ENCODE peak calls at places on chromosomes 16 and 17, in four cellular contexts. O is PC-9, K is body of pancreas, C is IMR-90. D is an unnamed sample.

GRCh38 chr17:63096426-63096825 is 130.4 kb downstream of the TANC2 start:
- DNase-seq in O (no peak), C (peak; percentile 88), K (no peak), D (no peak)

GRCh38 chr16:68642436-68643064 is 2.6 kb upstream of the CDH3 start:
- DNase-seq in C (no peak), K (peak; percentile 10), O (no peak), D (no peak)

GRCh38 chr17:62057696-62058095 is 7.4 kb downstream of the MED13 start:
- DNase-seq in C (peak; percentile 35), O (no peak), K (no peak), D (no peak)

GRCh38 chr16:88897696-88898425 is 31.4 kb upstream of the PABPN1L start:
- DNase-seq in O (no peak), K (no peak), C (no peak), D (no peak)

GRCh38 chr16:23504076-23504452 is 6.2 kb downstream of the GGA2 start:
- DNase-seq in O (no peak), C (peak; percentile 16), K (peak; percentile 73), D (peak; percentile 67)

GRCh38 chr17:38454528-38454927 is 26.3 kb downstream of the ARHGAP23 start:
- DNase-seq in O (peak; percentile 74), C (peak; percentile 80), K (peak; percentile 74), D (no peak)

GRCh38 chr16:14196539-14196938 is 125.4 kb downstream of the MRTFB start:
- DNase-seq in K (no peak), O (no peak), C (no peak), D (no peak)

GRCh38 chr16:53745126-53745525 is 41.2 kb downstream of the FTO start:
- DNase-seq in K (peak; percentile 18), C (no peak), O (peak; percentile 87), D (peak; percentile 81)

GRCh38 chr17:77834170-77835115 is 124.1 kb upstream of the TNRC6C start:
- DNase-seq in K (peak; percentile 32), O (peak; percentile 48), C (peak; percentile 86), D (peak; percentile 44)

GRCh38 chr16:55053071-55053415 is 122.4 kb downstream of the IRX5 start:
- DNase-seq in C (no peak), K (no peak), O (no peak), D (no peak)

GRCh38 chr16:67668495-67669157 is 2.0 kb downstream of the C16orf86 start:
- DNase-seq in K (no peak), C (no peak), O (no peak), D (no peak)

GRCh38 chr17:81333626-81334368 is 38.7 kb upstream of the SLC38A10 start:
- DNase-seq in C (no peak), O (no peak), K (no peak), D (no peak)

GRCh38 chr17:83053779-83054451 is 25.5 kb upstream of the METRNL start:
- DNase-seq in C (no peak), O (no peak), K (no peak), D (no peak)

GRCh38 chr17:79777166-79777843 is 643 bp upstream of the CBX2 start:
- DNase-seq in K (peak; percentile 64), C (peak; percentile 32), O (no peak), D (no peak)

GRCh38 chr17:42428141-42428944 is 5.3 kb upstream of the CAVIN1 start:
- DNase-seq in O (peak; percentile 98), K (peak; percentile 69), C (peak; percentile 99), D (peak; percentile 99)

GRCh38 chr17:55295411-55296170 is 30.8 kb downstream of the HLF start:
- DNase-seq in K (peak; percentile 75), C (peak; percentile 43), O (no peak), D (peak; percentile 30)

GRCh38 chr16:84633622-84634021 is 14.7 kb upstream of the KLHL36 start:
- DNase-seq in K (peak; percentile 66), O (no peak), C (no peak), D (no peak)

GRCh38 chr16:19706846-19707245 is 11.2 kb downstream of the KNOP1 start:
- DNase-seq in O (no peak), K (no peak), C (no peak), D (no peak)

GRCh38 chr16:19704321-19705130 is 13.5 kb downstream of the KNOP1 start:
- DNase-seq in K (no peak), O (no peak), C (peak; percentile 77), D (peak; percentile 57)

GRCh38 chr16:19705843-19706242 is 12.2 kb downstream of the KNOP1 start:
- DNase-seq in K (no peak), C (no peak), O (no peak), D (no peak)

GRCh38 chr16:19703218-19703617 is 14.8 kb downstream of the KNOP1 start:
- DNase-seq in K (no peak), O (no peak), C (no peak), D (no peak)

GRCh38 chr16:19705131-19705501 is 12.9 kb downstream of the KNOP1 start:
- DNase-seq in C (no peak), O (no peak), K (no peak), D (no peak)
- H3K4me1 ChIP-seq in C (peaks cover 10% of the 10 kb centered on the region), O (peaks cover 11% of the 10 kb centered on the region), K (peaks cover 12% of the 10 kb centered on the region), D (no peaks in the 10 kb centered on the region)

GRCh38 chr17:65041518-65041917 is 15.0 kb downstream of the GNA13 start:
- DNase-seq in K (no peak), O (no peak), C (no peak), D (no peak)

GRCh38 chr17:65042911-65043310 is 13.6 kb downstream of the GNA13 start:
- DNase-seq in O (no peak), K (no peak), C (no peak), D (no peak)

GRCh38 chr17:65037157-65037556 is 19.4 kb downstream of the GNA13 start:
- DNase-seq in K (no peak), O (no peak), C (no peak), D (no peak)

GRCh38 chr17:65035704-65036103 is 20.8 kb downstream of the GNA13 start:
- DNase-seq in C (no peak), K (no peak), O (no peak), D (no peak)

DNA sequence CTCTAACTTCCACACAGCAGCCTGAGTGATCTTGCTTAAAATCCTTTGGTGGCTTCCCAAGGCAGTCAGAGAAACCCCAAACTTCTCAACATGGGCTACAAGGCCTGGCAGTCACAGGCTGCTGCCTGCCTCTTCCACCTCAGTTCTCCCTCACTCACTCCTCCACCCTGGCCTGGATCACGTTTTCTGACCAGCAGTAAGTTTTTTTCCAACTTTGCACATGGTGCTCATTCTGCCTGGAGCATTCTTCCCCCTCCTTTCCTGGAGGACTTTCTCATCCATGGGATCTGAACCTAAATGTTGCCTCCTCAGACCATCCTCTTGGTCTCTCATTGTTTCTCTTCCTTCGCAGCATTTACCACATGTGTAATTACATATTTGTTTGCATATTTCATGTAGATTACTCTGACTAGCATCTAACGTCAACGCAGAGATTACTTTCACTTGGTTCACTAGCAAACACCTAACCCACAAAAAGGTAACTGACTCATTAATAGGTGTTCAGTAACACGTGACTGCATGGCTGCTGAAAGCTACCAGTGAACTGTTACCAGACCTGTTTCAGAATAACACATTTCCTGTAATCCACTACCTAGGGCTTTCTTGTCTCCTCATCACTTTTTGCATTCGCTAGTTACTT is 17.1 kb downstream of the GNA13 start:
- DNase-seq in C (no peak), K (no peak), O (peak; percentile 87), D (peak; percentile 82)
- H3K4me1 ChIP-seq in C (peaks cover 12% of the 10 kb centered on the region), K (peaks cover 45% of the 10 kb centered on the region), O (peaks cover 17% of the 10 kb centered on the region), D (peaks cover 23% of the 10 kb centered on the region)

DNA sequence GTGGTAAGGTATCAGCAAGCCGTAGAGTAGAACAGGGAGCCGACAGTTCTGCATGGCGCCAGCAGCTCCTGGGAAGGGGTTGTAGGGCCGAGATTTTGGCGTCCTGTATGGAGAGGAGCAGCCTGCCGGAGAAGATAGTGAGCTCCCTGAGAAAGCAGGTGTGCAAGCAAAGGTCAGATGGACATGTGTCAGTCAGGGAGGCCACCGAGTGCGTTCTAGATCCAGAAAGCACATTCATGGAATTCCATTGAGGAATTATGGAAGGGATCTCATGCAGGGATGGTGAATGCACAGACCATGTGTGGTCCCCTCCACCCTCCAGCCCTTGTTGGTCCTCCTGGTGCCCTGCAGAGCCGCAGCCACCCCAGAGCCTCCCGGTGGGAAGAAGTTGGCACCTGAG is 33.7 kb downstream of the CMIP start:
- DNase-seq in O (no peak), C (no peak), K (no peak), D (no peak)
- H3K4me1 ChIP-seq in O (no peaks in the 10 kb centered on the region), C (peaks cover 24% of the 10 kb centered on the region), K (peaks cover 32% of the 10 kb centered on the region), D (no peaks in the 10 kb centered on the region)

GRCh38 chr16:57630931-57631845 is 2.8 kb downstream of the ADGRG1 start:
- DNase-seq in O (no peak), C (no peak), K (no peak), D (no peak)

GRCh38 chr16:57628782-57629181 is 352 bp downstream of the ADGRG1 start:
- DNase-seq in O (no peak), C (no peak), K (no peak), D (no peak)

GRCh38 chr16:57632568-57632967 is 4.1 kb downstream of the ADGRG1 start:
- DNase-seq in O (no peak), C (peak; percentile 28), K (peak; percentile 45), D (no peak)

GRCh38 chr16:57629516-57630401 is 1.3 kb downstream of the ADGRG1 start:
- DNase-seq in K (no peak), C (no peak), O (no peak), D (no peak)

DNA sequence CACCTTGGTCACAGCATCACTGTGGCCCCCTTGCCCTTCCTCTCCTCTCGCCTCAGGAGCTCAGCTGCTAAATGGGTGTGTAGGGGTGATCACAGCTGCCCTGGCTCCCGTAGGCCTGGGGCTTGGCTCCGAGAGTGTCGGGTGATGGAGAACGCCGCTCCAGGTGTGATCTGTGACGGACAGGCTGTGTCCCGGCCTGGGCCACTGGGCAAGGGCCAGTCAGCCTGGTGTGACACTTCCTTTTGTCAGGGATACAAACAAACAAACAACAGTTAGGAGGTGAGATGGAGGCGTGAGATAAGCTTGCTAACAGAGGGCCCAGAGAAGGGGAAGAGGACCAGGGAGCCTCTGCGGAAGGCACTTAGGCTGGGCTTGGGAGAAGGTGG is 2.0 kb downstream of the ADGRG1 start:
- DNase-seq in O (peak; percentile 23), K (no peak), C (no peak), D (no peak)
- H3K4me1 ChIP-seq in O (peaks cover 95% of the 10 kb centered on the region), K (peaks cover 60% of the 10 kb centered on the region), C (peaks cover 24% of the 10 kb centered on the region), D (peaks cover 10% of the 10 kb centered on the region)

DNA sequence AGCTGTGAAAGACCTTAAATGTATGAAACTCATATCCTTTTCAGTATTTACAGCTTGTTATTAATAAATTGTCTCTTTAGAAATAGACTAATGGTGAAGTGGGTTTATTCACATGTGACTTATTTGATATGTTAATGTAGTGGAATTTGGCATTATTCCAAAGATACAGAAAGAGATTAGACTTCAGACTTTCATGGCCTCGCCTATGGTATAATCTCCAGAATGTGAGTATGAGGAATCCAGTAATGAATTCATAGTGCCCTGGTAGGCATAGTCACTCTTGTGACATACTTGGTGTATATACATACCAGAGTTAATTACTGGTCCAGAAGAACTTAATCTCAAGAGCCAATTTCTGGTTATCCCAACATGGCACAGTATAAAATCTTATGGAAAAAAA is 72.7 kb downstream of the OMG start:
- DNase-seq in C (no peak), K (no peak), O (peak; percentile 42), D (peak; percentile 12)
- H3K4me1 ChIP-seq in C (peaks cover 2% of the 10 kb centered on the region), K (no peaks in the 10 kb centered on the region), O (no peaks in the 10 kb centered on the region), D (no peaks in the 10 kb centered on the region)

GRCh38 chr17:17362531-17362930 is 59.4 kb downstream of the NT5M start:
- DNase-seq in O (no peak), K (peak; percentile 4), C (no peak), D (no peak)
- H3K4me1 ChIP-seq in O (no peaks in the 10 kb centered on the region), K (peaks cover 5% of the 10 kb centered on the region), C (no peaks in the 10 kb centered on the region), D (no peaks in the 10 kb centered on the region)

GRCh38 chr17:17121162-17121561 is 78.9 kb downstream of the MPRIP start:
- DNase-seq in C (no peak), K (no peak), O (no peak), D (no peak)
- H3K4me1 ChIP-seq in C (peaks cover 31% of the 10 kb centered on the region), K (peaks cover 39% of the 10 kb centered on the region), O (peaks cover 9% of the 10 kb centered on the region), D (peaks cover 7% of the 10 kb centered on the region)

GRCh38 chr17:70608957-70609356 is 439.6 kb downstream of the KCNJ2 start:
- DNase-seq in O (no peak), C (no peak), K (no peak), D (no peak)
- H3K4me1 ChIP-seq in O (peaks cover 10% of the 10 kb centered on the region), C (no peaks in the 10 kb centered on the region), K (no peaks in the 10 kb centered on the region), D (no peaks in the 10 kb centered on the region)